ENCODE peak calls at places on chromosomes 13 and 19, in six cellular contexts. H is ELR, V is PC-3, M is AG04450, D is NCI-H1092 treated with DMSO at 0.1 percent for 48 hours, A is T-cell. B is an unnamed sample.

GRCh38 chr13:98198683-98199082 is 21.6 kb upstream of the RNF113B start:
- DNase-seq in A (no peak), H (no peak), V (no peak), D (no peak), M (no peak), B (no peak)

GRCh38 chr19:1276620-1277007 is 1.3 kb downstream of the FAM174C start:
- DNase-seq in D (no peak), A (no peak), M (no peak), H (no peak), V (no peak), B (no peak)

GRCh38 chr19:48513289-48514122 is 1.9 kb upstream of the LMTK3 start:
- DNase-seq in D (peak; percentile 42), A (peak; percentile 73), M (no peak), V (peak; percentile 64), H (peak; percentile 81), B (peak; percentile 95)

GRCh38 chr19:58544591-58545285 is 874 bp downstream of the TRIM28 start:
- DNase-seq in H (peak; percentile 54), D (no peak), A (peak; percentile 71), V (peak; percentile 55), M (no peak), B (peak; percentile 78)

GRCh38 chr13:37701972-37702371 is 103.4 kb upstream of the POSTN start:
- DNase-seq in D (no peak), M (peak; percentile 90), A (no peak), H (peak; percentile 96), V (peak; percentile 50), B (no peak)

GRCh38 chr19:10346509-10346908 is 7.1 kb upstream of the ICAM3 start:
- DNase-seq in A (no peak), D (no peak), M (no peak), H (no peak), V (no peak), B (no peak)

GRCh38 chr13:48656621-48657020 is 2.9 kb downstream of the CYSLTR2 start:
- DNase-seq in H (no peak), D (no peak), M (no peak), A (no peak), V (no peak), B (no peak)

GRCh38 chr13:112983428-112984196 is 14.6 kb downstream of the MCF2L start:
- DNase-seq in D (no peak), M (no peak), A (no peak), V (no peak), H (no peak), B (no peak)

GRCh38 chr13:111542530-111543341 is 222.3 kb downstream of the TEX29 start:
- DNase-seq in M (no peak), A (no peak), V (no peak), H (no peak), D (no peak), B (no peak)

GRCh38 chr19:47697863-47698609 is 15.2 kb upstream of the EHD2 start:
- DNase-seq in M (peak; percentile 53), H (peak; percentile 83), A (peak; percentile 23), V (peak; percentile 83), D (peak; percentile 16), B (peak; percentile 96)

GRCh38 chr13:26760835-26761582 is 423 bp upstream of the GPR12 start:
- DNase-seq in D (peak; percentile 15), M (no peak), H (no peak), A (no peak), V (no peak), B (no peak)

GRCh38 chr19:39327990-39328705 is 7.5 kb upstream of the LRFN1 start:
- DNase-seq in V (peak; percentile 79), M (peak; percentile 30), H (peak; percentile 76), D (peak; percentile 38), A (peak; percentile 61), B (peak; percentile 77)

GRCh38 chr19:38412491-38412890 is 9.6 kb downstream of the FAM98C start:
- DNase-seq in H (no peak), D (no peak), V (no peak), M (no peak), A (no peak), B (no peak)

GRCh38 chr19:45276284-45276687 is 25.2 kb downstream of the MARK4 start:
- DNase-seq in M (no peak), V (no peak), H (no peak), D (peak; percentile 20), A (no peak), B (no peak)

GRCh38 chr13:97425570-97425969 is 8.4 kb upstream of the RAP2A start:
- DNase-seq in A (no peak), V (no peak), M (no peak), D (no peak), H (no peak), B (no peak)

GRCh38 chr19:2549701-2550191 is 73.8 kb downstream of the GADD45B start:
- DNase-seq in V (peak; percentile 76), H (peak; percentile 78), D (no peak), A (no peak), M (peak; percentile 58), B (no peak)

GRCh38 chr13:31444266-31444862 is 244.6 kb downstream of the B3GLCT start:
- DNase-seq in V (no peak), H (no peak), M (no peak), A (no peak), D (no peak), B (no peak)

GRCh38 chr13:98585398-98585754 is 8.5 kb upstream of the STK24 start:
- DNase-seq in A (no peak), H (no peak), M (no peak), D (no peak), V (no peak), B (no peak)

GRCh38 chr13:113935081-113935511 is 38.8 kb downstream of the C13orf46 start:
- DNase-seq in A (no peak), M (no peak), V (no peak), D (peak; percentile 81), H (no peak), B (no peak)

GRCh38 chr19:17205237-17206140 is 9.7 kb upstream of the USE1 start:
- DNase-seq in H (peak; percentile 68), D (peak; percentile 36), V (peak; percentile 64), M (no peak), A (peak; percentile 51), B (peak; percentile 87)

GRCh38 chr13:64332048-64332447 is 2898.1 kb downstream of the PCDH9 start:
- DNase-seq in M (no peak), A (no peak), H (no peak), D (peak; percentile 93), V (peak; percentile 9), B (no peak)

GRCh38 chr13:89541091-89542030 is 1806.1 kb upstream of the MIR17HG start:
- DNase-seq in M (no peak), V (no peak), D (no peak), H (no peak), A (no peak), B (no peak)

GRCh38 chr19:39401549-39402416 is 4.9 kb upstream of the ZFP36 start:
- DNase-seq in A (peak; percentile 87), M (no peak), D (no peak), V (peak; percentile 76), H (peak; percentile 73), B (no peak)

B was measured in HuH-7.5.